ENCODE peak calls at places on chromosomes 4 and X, in eight cellular contexts. F is kidney epithelial cell, L is H9, Z is lower leg skin, N is heart left ventricle, A is endothelial cell, C is retinal pigment epithelial cell, Y is Panc1. X is an unnamed sample.

GRCh38 chrX:13764765-13765164 is 30.2 kb downstream of the OFD1 start:
- DNase-seq in F (no peak), L (peak), Z (no peak), N (peak), A (peak), C (no peak), Y (no peak), X (peak)

GRCh38 chr4:6192245-6192644 is 8.1 kb downstream of the JAKMIP1 start:
- DNase-seq in F (no peak), L (no peak), Z (peak), N (no peak), A (no peak), C (no peak), Y (no peak), X (no peak)

GRCh38 chr4:80183196-80184052 is 13.9 kb upstream of the PRDM8 start:
- DNase-seq in F (no peak), L (peak), Z (peak), N (no peak), A (peak), C (no peak), Y (no peak), X (no peak)

GRCh38 chr4:7666744-7667143 is 232.0 kb upstream of the PSAPL1 start:
- DNase-seq in F (no peak), L (no peak), Z (no peak), N (no peak), A (no peak), C (no peak), Y (no peak), X (no peak)

GRCh38 chr4:146490106-146490505 is 31.6 kb downstream of the SLC10A7 start:
- DNase-seq in F (no peak), L (no peak), Z (no peak), N (no peak), A (no peak), C (no peak), Y (no peak), X (no peak)

GRCh38 chrX:152641996-152642395 is 4.3 kb downstream of the GABRQ start:
- DNase-seq in F (no peak), L (peak), Z (no peak), N (no peak), A (peak), C (no peak), Y (no peak), X (peak)

GRCh38 chrX:153926863-153927685 is 1.0 kb upstream of the ARHGAP4 start:
- DNase-seq in F (no peak), L (peak), Z (no peak), N (peak), A (no peak), C (no peak), Y (no peak), X (no peak)

GRCh38 chrX:97238632-97239031 is 354.9 kb downstream of the RPA4 start:
- DNase-seq in F (peak), L (no peak), Z (no peak), N (no peak), A (no peak), C (no peak), Y (no peak), X (no peak)

GRCh38 chrX:130066975-130067615 is 43.2 kb downstream of the ELF4 start:
- DNase-seq in F (no peak), L (no peak), Z (no peak), N (no peak), A (no peak), C (no peak), Y (no peak), X (no peak)

GRCh38 chr4:129335263-129335662 is 239.3 kb downstream of the C4orf33 start:
- DNase-seq in F (no peak), L (no peak), Z (no peak), N (no peak), A (no peak), C (no peak), Y (no peak), X (no peak)

GRCh38 chrX:74835566-74835965 is 89.7 kb downstream of the NEXMIF start:
- DNase-seq in F (no peak), L (no peak), Z (no peak), N (no peak), A (no peak), C (no peak), Y (no peak), X (no peak)
- TF ChIP-seq CTCF in F (no peak), L (no peak), Z (no peak), N (no peak), A (no peak), C (no peak), Y (no peak), X (no peak)

GRCh38 chr4:148998719-148999118 is 556.5 kb upstream of the NR3C2 start:
- DNase-seq in F (no peak), L (peak), Z (no peak), N (no peak), A (peak), C (no peak), Y (no peak), X (no peak)
- TF ChIP-seq CTCF in F (peak), L (peak), Z (no peak), N (no peak), A (peak), C (peak), Y (peak), X (peak)

GRCh38 chrX:50905334-50905733 is 5.2 kb upstream of the BMP15 start:
- DNase-seq in F (no peak), L (no peak), Z (no peak), N (no peak), A (no peak), C (no peak), Y (no peak), X (no peak)
- TF ChIP-seq CTCF in F (peak), L (peak), Z (no peak), N (no peak), A (peak), C (peak), Y (peak), X (peak)

GRCh38 chrX:108303682-108304081 is 134.5 kb downstream of the COL4A6 start:
- DNase-seq in F (no peak), L (no peak), Z (no peak), N (no peak), A (no peak), C (no peak), Y (no peak), X (no peak)

GRCh38 chrX:108307408-108308085 is 130.7 kb downstream of the COL4A6 start:
- DNase-seq in F (no peak), L (no peak), Z (no peak), N (peak), A (no peak), C (no peak), Y (no peak), X (no peak)

GRCh38 chrX:108299704-108300103 is 138.5 kb downstream of the COL4A6 start:
- DNase-seq in F (no peak), L (no peak), Z (no peak), N (no peak), A (no peak), C (no peak), Y (no peak), X (no peak)

GRCh38 chrX:108306086-108306485 is 132.1 kb downstream of the COL4A6 start:
- DNase-seq in F (no peak), L (no peak), Z (no peak), N (no peak), A (no peak), C (no peak), Y (no peak), X (no peak)

GRCh38 chrX:108304210-108304609 is 134.0 kb downstream of the COL4A6 start:
- DNase-seq in F (no peak), L (no peak), Z (no peak), N (no peak), A (no peak), C (no peak), Y (no peak), X (no peak)
- TF ChIP-seq CTCF in F (peak), L (peak), Z (no peak), N (peak), A (no peak), C (peak), Y (peak), X (peak)

DNA sequence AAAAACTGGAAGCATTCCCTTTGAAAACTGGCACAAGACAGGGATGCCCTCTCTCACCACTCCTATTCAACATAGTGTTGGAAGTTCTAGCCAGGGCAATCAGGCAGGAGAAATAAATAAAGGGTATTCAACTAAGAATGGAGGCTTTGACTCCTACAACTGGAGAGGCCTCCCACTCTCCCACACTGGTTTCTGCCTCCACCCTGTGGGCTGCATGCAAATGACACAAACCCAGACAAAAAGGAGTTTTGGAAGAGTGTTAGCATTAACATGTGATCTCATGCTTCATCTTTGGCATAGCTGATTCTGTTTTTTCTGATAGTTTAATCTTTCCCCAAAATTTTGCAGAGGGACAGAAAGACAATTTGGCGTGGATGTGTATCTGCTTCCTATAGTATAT is 80.8 kb upstream of the IQCM start:
- DNase-seq in F (no peak), L (no peak), Z (no peak), N (no peak), A (peak), C (peak), Y (no peak), X (peak)
- TF ChIP-seq CTCF in F (peak), L (peak), Z (no peak), N (peak), A (no peak), C (peak), Y (peak), X (peak)

GRCh38 chr4:38177035-38177791 is 217.0 kb downstream of the PTTG2 start:
- DNase-seq in F (no peak), L (no peak), Z (no peak), N (peak), A (no peak), C (no peak), Y (no peak), X (no peak)
- TF ChIP-seq CTCF in F (no peak), L (no peak), Z (no peak), N (no peak), A (no peak), C (no peak), Y (no peak), X (no peak)

GRCh38 chr4:147526272-147526654 is 45.4 kb downstream of the EDNRA start:
- DNase-seq in F (no peak), L (peak), Z (no peak), N (no peak), A (no peak), C (no peak), Y (no peak), X (no peak)
- TF ChIP-seq CTCF in F (no peak), L (peak), Z (no peak), N (peak), A (no peak), C (peak), Y (no peak), X (no peak)

DNA sequence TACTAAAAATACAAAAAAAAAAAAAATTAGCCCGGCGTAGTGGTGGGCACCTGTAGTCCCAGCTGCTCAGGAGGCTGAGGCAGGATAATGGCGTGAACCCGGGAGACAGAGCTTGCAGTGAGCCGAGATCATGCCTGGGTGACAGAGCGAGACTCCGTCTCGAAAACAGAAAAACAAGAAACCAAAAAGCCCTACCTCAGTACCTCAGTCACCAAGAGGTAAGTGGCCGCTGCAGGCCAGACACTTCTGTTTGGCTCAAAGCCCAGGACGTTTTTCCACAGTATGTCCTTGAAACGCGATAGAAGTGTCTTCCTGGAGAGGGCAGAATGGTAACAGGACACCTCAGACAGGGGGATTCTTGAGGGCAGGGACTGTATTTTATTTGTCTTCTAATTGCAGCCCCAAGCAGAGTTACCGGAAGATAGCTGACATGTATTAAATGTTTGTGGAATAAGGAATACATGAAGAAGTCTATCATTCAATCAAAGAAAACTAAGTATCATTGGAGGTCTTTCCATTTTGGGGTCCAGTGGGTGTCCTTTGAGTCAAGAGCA is 63.6 kb downstream of the CLNK start:
- DNase-seq in F (no peak), L (no peak), Z (no peak), N (no peak), A (no peak), C (no peak), Y (no peak), X (no peak)
- TF ChIP-seq CTCF in F (no peak), L (no peak), Z (no peak), N (no peak), A (no peak), C (no peak), Y (no peak), X (no peak)

GRCh38 chr4:42341518-42342026 is 55.7 kb upstream of the SHISA3 start:
- DNase-seq in F (no peak), L (no peak), Z (no peak), N (no peak), A (no peak), C (no peak), Y (no peak), X (no peak)

GRCh38 chr4:42347076-42347475 is 50.2 kb upstream of the SHISA3 start:
- DNase-seq in F (no peak), L (no peak), Z (no peak), N (no peak), A (no peak), C (no peak), Y (no peak), X (no peak)

GRCh38 chr4:42344749-42345148 is 52.5 kb upstream of the SHISA3 start:
- DNase-seq in F (no peak), L (no peak), Z (no peak), N (no peak), A (no peak), C (no peak), Y (no peak), X (no peak)

GRCh38 chr4:42345962-42346544 is 51.2 kb upstream of the SHISA3 start:
- DNase-seq in F (no peak), L (no peak), Z (no peak), N (no peak), A (no peak), C (no peak), Y (no peak), X (no peak)

DNA sequence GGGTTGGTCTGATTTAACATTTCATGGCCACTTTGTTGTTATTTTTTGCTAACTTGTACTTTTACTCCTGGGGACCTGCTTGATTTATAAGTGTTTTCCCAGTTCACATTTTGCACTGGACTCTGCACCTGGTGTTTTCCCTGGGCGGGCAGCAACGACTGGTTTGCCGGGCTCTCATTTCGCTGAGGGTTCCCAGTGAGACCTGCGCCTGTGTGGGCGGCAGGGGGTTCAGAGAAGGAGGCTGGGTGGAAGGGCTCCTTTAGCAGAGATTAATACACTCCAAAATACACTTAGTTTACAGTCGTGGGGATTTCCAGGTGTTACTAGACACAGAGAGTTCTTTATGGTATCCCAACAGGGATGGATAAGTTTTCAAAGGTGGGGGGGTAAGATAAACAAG is 53.0 kb upstream of the SHISA3 start:
- DNase-seq in F (no peak), L (no peak), Z (no peak), N (no peak), A (no peak), C (no peak), Y (no peak), X (no peak)
- TF ChIP-seq CTCF in F (no peak), L (no peak), Z (no peak), N (no peak), A (no peak), C (no peak), Y (no peak), X (no peak)

DNA sequence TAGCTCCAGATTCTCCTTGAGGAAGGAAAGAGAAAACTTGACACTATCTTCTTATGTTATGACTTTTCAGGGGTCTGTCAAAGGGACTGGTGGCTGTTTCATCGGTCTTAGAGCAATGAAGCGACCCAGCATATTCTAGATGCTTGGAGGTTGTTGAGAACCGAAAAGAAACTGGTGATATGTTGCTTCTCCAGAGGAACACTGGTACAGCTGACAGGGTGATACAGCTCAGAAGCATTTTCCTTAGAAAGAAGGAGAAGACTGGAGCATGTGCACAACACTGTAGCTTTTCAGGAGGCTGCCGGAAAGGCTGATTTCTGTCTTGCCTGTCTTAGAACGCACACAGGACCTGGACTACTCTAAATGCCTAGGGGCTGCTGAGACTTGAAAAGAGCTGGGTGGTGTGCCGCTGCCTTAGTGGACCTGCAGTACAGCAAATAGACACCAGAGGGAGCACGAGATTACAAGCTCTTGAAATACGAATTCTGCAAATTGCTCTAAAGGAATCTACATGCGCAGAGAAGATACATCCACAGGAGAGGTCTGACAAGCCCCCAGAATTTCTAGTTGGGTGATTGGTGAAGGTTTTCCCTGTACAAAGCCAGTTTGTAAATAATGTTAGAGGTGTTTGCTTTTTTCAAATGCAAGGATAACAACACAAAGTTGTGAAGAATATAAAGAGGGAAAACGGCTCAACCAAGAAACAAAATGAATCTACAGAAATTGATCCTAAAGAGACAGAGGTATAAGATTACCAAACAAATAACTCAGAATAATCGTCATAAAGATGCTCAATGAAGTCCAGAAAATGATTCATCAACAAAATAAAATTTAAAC is 223.1 kb upstream of the DMD start:
- DNase-seq in F (no peak), L (peak), Z (no peak), N (no peak), A (peak), C (no peak), Y (peak), X (peak)
- TF ChIP-seq CTCF in F (peak), L (peak), Z (no peak), N (peak), A (peak), C (peak), Y (peak), X (peak)